ENCODE peak calls at places on chromosomes 3 and 15, in seven cellular contexts. D, Y, U, K, O, A and X are unnamed samples.

GRCh38 chr15:52251144-52251860 is 44.3 kb downstream of the MYO5C start:
- DNase-seq in A (no peak), Y (no peak), K (no peak), U (no peak), O (no peak), D (no peak), X (no peak)

GRCh38 chr3:194286747-194287146 is 64.4 kb downstream of the CPN2 start:
- DNase-seq in D (no peak), Y (no peak), O (no peak), U (no peak), A (no peak), K (no peak), X (no peak)

GRCh38 chr3:5105050-5105449 is 17.0 kb upstream of the ARL8B start:
- DNase-seq in O (no peak), D (no peak), A (no peak), Y (no peak), U (no peak), K (no peak), X (no peak)

GRCh38 chr15:71295242-71296031 is 180.2 kb downstream of the THSD4 start:
- DNase-seq in U (no peak), D (no peak), A (peak), Y (no peak), K (peak), O (no peak), X (no peak)

GRCh38 chr3:55157736-55158135 is 229.9 kb upstream of the LRTM1 start:
- DNase-seq in D (no peak), O (no peak), A (no peak), U (no peak), K (no peak), Y (no peak), X (no peak)

GRCh38 chr15:66126057-66126855 is 127.3 kb downstream of the MEGF11 start:
- DNase-seq in K (no peak), O (no peak), Y (no peak), U (no peak), D (no peak), A (no peak), X (peak)

GRCh38 chr3:54188176-54188791 is 65.9 kb downstream of the CACNA2D3 start:
- DNase-seq in U (peak), K (peak), A (peak), Y (no peak), D (peak), O (peak), X (no peak)

GRCh38 chr3:77605865-77606264 is 566.0 kb downstream of the ROBO2 start:
- DNase-seq in D (no peak), Y (no peak), O (no peak), U (no peak), A (no peak), K (no peak), X (no peak)